ENCODE peak calls at places on chromosomes 4 and X, in nine cellular contexts. F is A549; X is transverse colon; D is GM23338; Y is naive thymus-derived CD4-positive, alpha-beta T cell; O is uterus; N is DND-41; Q is pancreas; V is cardiac muscle cell. C is an unnamed sample. For H3K4me1, the result is how much of the 10 kb centered on the place peaks cover.

GRCh38 chrX:1751781-1752180 is 136.9 kb downstream of the ASMT start:
- DNase-seq in F (no peak), X (no peak), D (no peak), Y (no peak), O (no peak), N (no peak), Q (no peak), V (no peak), C (no peak)

GRCh38 chr4:22416403-22416802 is 99.5 kb downstream of the ADGRA3 start:
- DNase-seq in F (no peak), X (no peak), D (no peak), Y (no peak), O (no peak), N (no peak), Q (no peak), V (no peak), C (no peak)

GRCh38 chr4:67333663-67334062 is 211.6 kb downstream of the CENPC start:
- DNase-seq in F (no peak), X (no peak), D (no peak), Y (no peak), O (no peak), N (no peak), Q (no peak), V (no peak), C (no peak)

GRCh38 chr4:146124023-146124680 is 51.4 kb upstream of the LSM6 start:
- DNase-seq in F (no peak), X (no peak), D (peak), Y (no peak), O (no peak), N (no peak), Q (no peak), V (no peak), C (no peak)

GRCh38 chr4:141705048-141705746 is 68.8 kb downstream of the IL15 start:
- DNase-seq in F (no peak), X (no peak), D (no peak), Y (no peak), O (no peak), N (no peak), Q (no peak), V (no peak), C (no peak)

GRCh38 chrX:149286940-149287349 is 218.2 kb downstream of the IDS start:
- DNase-seq in F (peak), X (peak), D (peak), Y (peak), O (no peak), N (peak), Q (no peak), V (peak), C (peak)

GRCh38 chr4:108171541-108172230 is 3.0 kb upstream of the LEF1 start:
- DNase-seq in F (no peak), X (no peak), D (peak), Y (peak), O (no peak), N (peak), Q (no peak), V (no peak), C (peak)

GRCh38 chr4:120723105-120723504 is 199.4 kb downstream of the PRDM5 start:
- DNase-seq in F (no peak), X (no peak), D (peak), Y (no peak), O (no peak), N (no peak), Q (no peak), V (peak), C (no peak)

GRCh38 chrX:63513825-63514574 is 162.9 kb upstream of the SPIN4 start:
- DNase-seq in F (no peak), X (no peak), D (no peak), Y (no peak), O (no peak), N (no peak), Q (peak), V (no peak), C (no peak)

GRCh38 chr4:112523008-112523440 is 7.0 kb upstream of the NEUROG2 start:
- DNase-seq in F (peak), X (peak), D (peak), Y (no peak), O (no peak), N (no peak), Q (peak), V (peak), C (peak)

GRCh38 chr4:83552085-83552484 is 16.2 kb downstream of the GPAT3 start:
- DNase-seq in F (peak), X (no peak), D (no peak), Y (no peak), O (no peak), N (no peak), Q (no peak), V (no peak), C (no peak)

GRCh38 chr4:16794816-16795445 is 103.5 kb downstream of the LDB2 start:
- DNase-seq in F (peak), X (peak), D (peak), Y (peak), O (peak), N (peak), Q (peak), V (peak), C (peak)

GRCh38 chr4:1227817-1228216 is 21.1 kb downstream of the CTBP1 start:
- DNase-seq in F (no peak), X (no peak), D (no peak), Y (no peak), O (no peak), N (no peak), Q (no peak), V (no peak), C (no peak)
- H3K27ac ChIP-seq in F (no peak), X (no peak), D (no peak), Y (no peak), O (no peak), N (no peak), Q (no peak), V (no peak), C (no peak)

DNA sequence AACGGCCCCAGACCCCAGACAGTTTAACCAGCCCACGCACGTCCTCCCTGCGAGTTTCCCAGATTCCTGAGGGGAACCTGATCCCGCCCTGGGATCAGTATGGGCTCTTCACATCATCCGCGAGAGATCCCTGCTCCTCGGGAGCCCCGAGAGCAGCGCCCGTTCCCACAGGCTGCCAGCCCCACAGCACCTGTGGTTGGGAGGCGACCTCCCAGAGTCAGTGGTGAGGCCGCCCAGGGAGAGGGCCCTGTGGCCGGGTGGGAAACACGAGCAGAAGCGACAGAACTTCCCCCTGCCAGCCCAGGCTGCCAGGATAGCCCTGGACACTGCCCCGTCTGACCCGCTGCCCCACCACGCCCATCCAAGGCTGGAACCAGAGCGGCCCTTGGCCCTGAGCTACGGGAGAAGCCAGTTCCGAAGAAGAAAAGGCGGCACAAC is 32.8 kb downstream of the TSC22D3 start:
- DNase-seq in F (no peak), X (peak), D (no peak), Y (no peak), O (peak), N (peak), Q (no peak), V (no peak), C (no peak)
- H3K4me3 ChIP-seq in F (no peak), X (peak), D (peak), Y (peak), O (no peak), N (no peak), Q (no peak), V (no peak), C (peak)

GRCh38 chr4:78560296-78560963 is 8.9 kb downstream of the ANXA3 start:
- DNase-seq in F (peak), X (no peak), D (no peak), Y (no peak), O (no peak), N (no peak), Q (no peak), V (no peak), C (no peak)

GRCh38 chr4:78556655-78557054 is 5.1 kb downstream of the ANXA3 start:
- DNase-seq in F (no peak), X (no peak), D (no peak), Y (no peak), O (no peak), N (no peak), Q (no peak), V (no peak), C (no peak)

GRCh38 chr4:78561677-78562076 is 10.1 kb downstream of the ANXA3 start:
- DNase-seq in F (no peak), X (no peak), D (no peak), Y (no peak), O (no peak), N (no peak), Q (no peak), V (no peak), C (no peak)

GRCh38 chr4:78557841-78558240 is 6.3 kb downstream of the ANXA3 start:
- DNase-seq in F (no peak), X (no peak), D (no peak), Y (no peak), O (no peak), N (no peak), Q (no peak), V (no peak), C (no peak)

DNA sequence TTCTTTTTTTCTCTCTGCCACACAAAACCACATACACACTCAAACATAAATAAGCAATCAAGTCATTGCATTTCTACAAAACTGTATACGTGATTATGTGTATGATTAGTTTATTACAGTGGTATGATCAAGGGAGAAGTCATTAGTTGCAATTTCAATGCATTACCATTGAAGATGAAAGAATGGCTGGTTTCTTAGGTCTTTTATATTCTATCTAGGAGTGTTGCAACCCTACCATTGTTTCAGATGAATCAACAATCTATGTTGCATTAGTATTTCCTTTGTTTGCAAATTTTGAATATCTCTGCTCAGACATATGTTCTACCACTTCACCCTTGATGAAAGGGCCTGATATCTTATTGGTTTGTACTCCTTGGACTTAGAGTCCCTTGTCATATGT is 6.9 kb downstream of the ANXA3 start:
- DNase-seq in F (no peak), X (no peak), D (no peak), Y (no peak), O (no peak), N (no peak), Q (no peak), V (no peak), C (no peak)
- H3K4me1 ChIP-seq in F (half or more), X (under half), D (under half), Y (under half), O (under half), N (under half), Q (under half), V (under half), C (under half)

DNA sequence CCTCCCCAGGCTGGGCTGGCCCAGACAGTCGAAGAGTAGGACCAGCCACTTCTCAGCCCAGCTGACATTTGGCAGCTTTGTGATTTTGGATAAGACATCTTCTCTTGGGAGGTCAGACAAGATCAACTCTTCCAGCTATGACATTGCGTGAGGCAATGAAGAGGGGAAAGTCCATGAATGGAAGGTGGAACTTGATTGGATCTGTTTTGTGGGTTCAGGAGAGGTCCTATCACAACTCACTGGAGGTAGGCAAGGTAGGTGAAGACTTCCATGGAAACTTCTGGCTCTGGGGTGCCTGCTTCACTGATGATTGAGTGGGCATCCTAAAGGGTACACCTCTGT is 7.5 kb upstream of the DDX60L start:
- DNase-seq in F (no peak), X (no peak), D (no peak), Y (no peak), O (no peak), N (no peak), Q (no peak), V (no peak), C (no peak)
- H3K27ac ChIP-seq in F (peak), X (no peak), D (no peak), Y (no peak), O (no peak), N (no peak), Q (no peak), V (peak), C (no peak)

GRCh38 chrX:31237189-31237588 is 165.3 kb upstream of the FTHL17 start:
- DNase-seq in F (no peak), X (no peak), D (no peak), Y (no peak), O (no peak), N (no peak), Q (no peak), V (no peak), C (no peak)

GRCh38 chrX:31228909-31229308 is 157.1 kb upstream of the FTHL17 start:
- DNase-seq in F (no peak), X (no peak), D (no peak), Y (no peak), O (no peak), N (no peak), Q (no peak), V (no peak), C (no peak)

GRCh38 chrX:31236231-31236630 is 164.4 kb upstream of the FTHL17 start:
- DNase-seq in F (no peak), X (no peak), D (no peak), Y (no peak), O (no peak), N (no peak), Q (no peak), V (no peak), C (no peak)

GRCh38 chrX:31232506-31232905 is 160.7 kb upstream of the FTHL17 start:
- DNase-seq in F (no peak), X (no peak), D (peak), Y (no peak), O (no peak), N (no peak), Q (no peak), V (no peak), C (no peak)

DNA sequence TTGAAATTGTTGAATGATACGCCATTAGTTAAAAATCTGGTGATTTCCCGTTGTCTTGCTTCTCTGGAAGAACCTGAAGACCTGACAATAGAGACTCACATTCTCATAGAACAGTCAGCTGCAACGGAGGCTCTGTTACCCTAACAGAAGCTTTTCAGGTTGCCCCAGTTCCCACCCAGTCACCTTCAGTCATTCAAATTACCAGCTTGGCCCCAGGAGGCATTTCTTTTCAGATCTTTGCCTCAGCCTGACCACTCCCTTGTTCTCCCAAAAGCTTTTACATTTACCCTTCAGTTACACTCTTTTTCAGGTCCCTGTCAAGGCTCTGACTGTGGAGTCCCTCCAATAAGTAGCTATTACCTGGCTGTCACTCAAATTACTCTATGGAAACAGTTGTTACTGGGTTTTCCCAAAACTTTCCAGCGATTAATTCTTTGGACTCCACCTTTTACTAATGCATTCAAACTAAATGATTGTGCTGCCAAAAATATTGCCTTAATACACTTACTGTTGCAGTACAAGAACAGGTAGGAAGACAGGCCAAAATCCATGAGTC is 162.2 kb upstream of the FTHL17 start:
- DNase-seq in F (no peak), X (no peak), D (peak), Y (no peak), O (no peak), N (no peak), Q (no peak), V (no peak), C (no peak)
- H3K4me3 ChIP-seq in F (no peak), X (no peak), D (no peak), Y (no peak), O (no peak), N (no peak), Q (no peak), V (no peak), C (no peak)

GRCh38 chr4:176276710-176277109 is 7.7 kb upstream of the ASB5 start:
- DNase-seq in F (no peak), X (no peak), D (no peak), Y (no peak), O (no peak), N (no peak), Q (no peak), V (no peak), C (no peak)
- H3K4me1 ChIP-seq in F (under half), X (under half), D (under half), Y (under half), O (under half), N (under half), Q (under half), V (under half), C (under half)

GRCh38 chrX:134746379-134746723 is 88.1 kb upstream of the PLAC1 start:
- DNase-seq in F (no peak), X (no peak), D (no peak), Y (no peak), O (no peak), N (no peak), Q (no peak), V (no peak), C (no peak)
- H3K27ac ChIP-seq in F (peak), X (no peak), D (no peak), Y (no peak), O (no peak), N (no peak), Q (no peak), V (no peak), C (no peak)

GRCh38 chr4:20764353-20764752 is 64.1 kb downstream of the PACRGL start:
- DNase-seq in F (no peak), X (no peak), D (no peak), Y (no peak), O (no peak), N (no peak), Q (no peak), V (no peak), C (no peak)

GRCh38 chr4:20761826-20762225 is 61.6 kb downstream of the PACRGL start:
- DNase-seq in F (no peak), X (no peak), D (no peak), Y (no peak), O (no peak), N (no peak), Q (no peak), V (no peak), C (no peak)

GRCh38 chr4:20760053-20760452 is 59.8 kb downstream of the PACRGL start:
- DNase-seq in F (peak), X (no peak), D (peak), Y (no peak), O (no peak), N (no peak), Q (no peak), V (peak), C (no peak)

DNA sequence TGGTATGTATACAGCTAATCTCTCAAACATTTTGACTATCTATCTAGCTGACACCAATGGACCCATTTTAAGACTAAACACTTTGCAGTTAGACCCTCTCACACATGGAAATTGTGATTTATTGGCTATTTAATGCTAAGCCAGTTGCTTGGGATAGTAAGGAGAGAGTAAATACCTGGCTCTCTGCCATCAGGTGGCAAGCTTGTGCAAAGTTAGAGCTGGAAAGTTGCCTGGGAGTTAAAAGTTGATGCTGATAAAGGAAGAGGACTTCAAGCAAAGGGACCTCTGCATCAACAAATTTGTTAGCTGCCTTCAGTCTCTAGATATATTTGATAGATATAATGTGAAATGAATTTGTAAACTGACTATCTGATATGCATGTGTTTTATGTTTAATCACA is 61.1 kb downstream of the PACRGL start:
- DNase-seq in F (no peak), X (no peak), D (peak), Y (no peak), O (no peak), N (no peak), Q (no peak), V (no peak), C (no peak)
- H3K4me3 ChIP-seq in F (no peak), X (no peak), D (no peak), Y (no peak), O (no peak), N (no peak), Q (no peak), V (no peak), C (no peak)

DNA sequence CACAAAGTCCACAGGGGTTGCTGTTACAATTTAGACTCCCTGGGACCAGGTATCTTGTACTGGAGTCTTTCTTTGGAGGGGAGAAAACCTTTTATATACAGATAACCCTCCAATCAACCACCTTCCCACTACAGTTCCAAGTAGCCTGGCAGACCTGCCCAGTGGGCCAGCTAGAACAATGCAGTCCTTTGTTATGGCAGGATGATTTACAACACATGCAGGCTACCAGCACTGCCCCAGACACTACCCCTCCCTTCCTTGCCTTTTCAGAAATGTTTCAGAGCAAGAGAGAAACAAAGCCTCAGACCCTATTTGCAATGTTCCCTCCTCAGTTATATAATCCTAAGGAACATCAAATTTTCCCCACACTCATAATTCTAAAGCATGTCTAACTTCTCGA is 11.1 kb downstream of the RASL11B start:
- DNase-seq in F (no peak), X (peak), D (no peak), Y (no peak), O (no peak), N (no peak), Q (peak), V (no peak), C (no peak)
- H3K4me1 ChIP-seq in F (under half), X (under half), D (under half), Y (under half), O (under half), N (under half), Q (under half), V (under half), C (under half)

GRCh38 chr4:184954482-184954881 is 63.8 kb upstream of the HELT start:
- DNase-seq in F (no peak), X (no peak), D (no peak), Y (no peak), O (no peak), N (no peak), Q (no peak), V (no peak), C (no peak)
- H3K27ac ChIP-seq in F (no peak), X (no peak), D (no peak), Y (no peak), O (no peak), N (no peak), Q (no peak), V (no peak), C (no peak)